ENCODE peak calls at places on chromosomes 16 and 17, in nine cellular contexts. Y, A, Z, F, E, D, J, G and X are unnamed samples.

GRCh38 chr17:83200231-83200699 is 120.9 kb downstream of the METRNL start:
- DNase-seq in Y (no peak), A (no peak), Z (peak), F (no peak), E (peak), D (peak), J (peak), G (peak), X (no peak)

GRCh38 chr16:3580686-3581085 is 3.5 kb upstream of the NLRC3 start:
- DNase-seq in Y (no peak), A (peak), Z (no peak), F (no peak), E (peak), D (no peak), J (no peak), G (no peak), X (no peak)

GRCh38 chr17:68627956-68628355 is 26.8 kb upstream of the FAM20A start:
- DNase-seq in Y (no peak), A (no peak), Z (no peak), F (peak), E (no peak), D (no peak), J (no peak), G (no peak), X (no peak)

GRCh38 chr17:14206891-14207290 is 29.8 kb downstream of the CDRT15 start:
- DNase-seq in Y (no peak), A (no peak), Z (no peak), F (no peak), E (no peak), D (no peak), J (no peak), G (no peak), X (no peak)

GRCh38 chr17:64185101-64185500 is 55.2 kb upstream of the ERN1 start:
- DNase-seq in Y (no peak), A (no peak), Z (peak), F (no peak), E (no peak), D (no peak), J (no peak), G (no peak), X (no peak)

GRCh38 chr17:16661217-16661616 is 7.6 kb upstream of the ZNF624 start:
- DNase-seq in Y (no peak), A (no peak), Z (no peak), F (no peak), E (no peak), D (no peak), J (peak), G (no peak), X (no peak)

GRCh38 chr17:79658811-79659207 is 48.0 kb upstream of the RBFOX3 start:
- DNase-seq in Y (no peak), A (no peak), Z (no peak), F (peak), E (peak), D (no peak), J (no peak), G (no peak), X (peak)

GRCh38 chr17:44922746-44923470 is 7.6 kb upstream of the GFAP start:
- DNase-seq in Y (no peak), A (no peak), Z (no peak), F (no peak), E (no peak), D (no peak), J (no peak), G (peak), X (no peak)

GRCh38 chr16:78770353-78771091 is 671.1 kb downstream of the WWOX start:
- DNase-seq in Y (no peak), A (no peak), Z (peak), F (peak), E (no peak), D (peak), J (no peak), G (peak), X (peak)

GRCh38 chr17:55168970-55169687 is 95.6 kb upstream of the HLF start:
- DNase-seq in Y (no peak), A (no peak), Z (no peak), F (no peak), E (no peak), D (no peak), J (no peak), G (no peak), X (no peak)

GRCh38 chr17:18203308-18203707 is 19.7 kb downstream of the ALKBH5 start:
- DNase-seq in Y (no peak), A (no peak), Z (no peak), F (peak), E (no peak), D (no peak), J (no peak), G (no peak), X (no peak)

GRCh38 chr16:2527071-2527783 is 4.0 kb downstream of the CEMP1 start:
- DNase-seq in Y (no peak), A (no peak), Z (no peak), F (no peak), E (no peak), D (no peak), J (no peak), G (no peak), X (no peak)

GRCh38 chr17:65355246-65355645 is 206.2 kb downstream of the AXIN2 start:
- DNase-seq in Y (no peak), A (no peak), Z (peak), F (no peak), E (no peak), D (no peak), J (no peak), G (no peak), X (no peak)

GRCh38 chr17:66786101-66786500 is 48.8 kb upstream of the CACNG5 start:
- DNase-seq in Y (no peak), A (no peak), Z (no peak), F (no peak), E (no peak), D (no peak), J (no peak), G (no peak), X (no peak)

GRCh38 chr17:75664099-75664549 is 2.8 kb downstream of the RECQL5 start:
- DNase-seq in Y (no peak), A (no peak), Z (peak), F (no peak), E (no peak), D (no peak), J (no peak), G (no peak), X (no peak)

GRCh38 chr16:8853611-8854010 is 15.2 kb downstream of the CARHSP1 start:
- DNase-seq in Y (no peak), A (no peak), Z (no peak), F (no peak), E (no peak), D (no peak), J (no peak), G (peak), X (no peak)

GRCh38 chr16:48126801-48127644 is 28.8 kb downstream of the ABCC12 start:
- DNase-seq in Y (no peak), A (peak), Z (peak), F (peak), E (peak), D (no peak), J (peak), G (peak), X (no peak)

GRCh38 chr16:72952404-72953301 is 95.3 kb downstream of the ZFHX3 start:
- DNase-seq in Y (no peak), A (peak), Z (no peak), F (no peak), E (peak), D (no peak), J (peak), G (no peak), X (no peak)

GRCh38 chr17:7548585-7549400 is at the start of gene TNFSF12:
- DNase-seq in Y (no peak), A (no peak), Z (no peak), F (peak), E (no peak), D (peak), J (peak), G (peak), X (peak)

GRCh38 chr16:27862953-27863352 is 200.6 kb downstream of the GSG1L start:
- DNase-seq in Y (no peak), A (no peak), Z (no peak), F (no peak), E (no peak), D (no peak), J (no peak), G (no peak), X (no peak)

GRCh38 chr16:60740033-60740696 is 1296.1 kb downstream of the CDH8 start:
- DNase-seq in Y (no peak), A (no peak), Z (no peak), F (no peak), E (no peak), D (no peak), J (no peak), G (no peak), X (no peak)

GRCh38 chr17:61409301-61410099 is 9.9 kb downstream of the TBX2 start:
- DNase-seq in Y (peak), A (no peak), Z (peak), F (peak), E (no peak), D (no peak), J (peak), G (peak), X (peak)

GRCh38 chr17:50102164-50102991 is 7.2 kb downstream of the PDK2 start:
- DNase-seq in Y (no peak), A (no peak), Z (no peak), F (no peak), E (no peak), D (no peak), J (peak), G (peak), X (no peak)